ENCODE peak calls at places on chromosomes 1 and 21, in seven cellular contexts. F, A, B, E, D, Q and L are unnamed samples.
A peak's percentile ranks its signal among the peaks of the same experiment; 100 is the strongest.

GRCh38 chr1:40239626-40240025 is 8.1 kb upstream of the TMCO2 start:
- DNase-seq in F (no peak), A (no peak), B (no peak), E (no peak), D (no peak), Q (peak; percentile 29), L (no peak)

GRCh38 chr1:9246215-9246614 is 11.6 kb downstream of the H6PD start:
- DNase-seq in F (no peak), A (no peak), B (no peak), E (no peak), D (no peak), Q (no peak), L (no peak)

GRCh38 chr21:29372063-29372802 is 73.5 kb downstream of the BACH1 start:
- DNase-seq in F (peak; percentile 87), A (peak; percentile 66), B (peak; percentile 68), E (peak; percentile 57), D (peak; percentile 24), Q (peak; percentile 89), L (peak; percentile 62)

GRCh38 chr1:182889997-182890396 is 50.9 kb downstream of the DHX9 start:
- DNase-seq in F (no peak), A (no peak), B (no peak), E (no peak), D (no peak), Q (no peak), L (peak; percentile 15)

GRCh38 chr1:197841828-197842573 is 60.4 kb upstream of the C1orf53 start:
- DNase-seq in F (no peak), A (no peak), B (no peak), E (no peak), D (no peak), Q (peak; percentile 6), L (peak; percentile 75)

GRCh38 chr1:150516616-150517015 is 1.1 kb downstream of the FALEC start:
- DNase-seq in F (no peak), A (no peak), B (no peak), E (no peak), D (no peak), Q (no peak), L (no peak)

GRCh38 chr1:244280221-244280620 is 171.5 kb downstream of the ADSS2 start:
- DNase-seq in F (peak; percentile 36), A (no peak), B (no peak), E (no peak), D (no peak), Q (peak; percentile 36), L (peak; percentile 46)

GRCh38 chr1:156281281-156282142 is 1.1 kb downstream of the SMG5 start:
- DNase-seq in F (peak; percentile 44), A (peak; percentile 80), B (peak; percentile 77), E (no peak), D (no peak), Q (peak; percentile 53), L (peak; percentile 67)

GRCh38 chr1:169484683-169485426 is 889 bp downstream of the SLC19A2 start:
- DNase-seq in F (peak; percentile 57), A (peak; percentile 45), B (peak; percentile 59), E (no peak), D (no peak), Q (peak; percentile 74), L (peak; percentile 82)

GRCh38 chr1:37862330-37862729 is 2.9 kb upstream of the MTF1 start:
- DNase-seq in F (peak; percentile 90), A (no peak), B (no peak), E (no peak), D (no peak), Q (no peak), L (peak; percentile 9)

GRCh38 chr1:221141606-221142285 is 262.5 kb downstream of the HLX start:
- DNase-seq in F (no peak), A (no peak), B (peak; percentile 15), E (no peak), D (no peak), Q (no peak), L (no peak)

GRCh38 chr1:5771788-5772187 is 220.4 kb downstream of the NPHP4 start:
- DNase-seq in F (no peak), A (no peak), B (no peak), E (no peak), D (no peak), Q (no peak), L (no peak)

GRCh38 chr1:41108696-41109284 is 87.3 kb upstream of the SLFNL1 start:
- DNase-seq in F (no peak), A (no peak), B (peak; percentile 1), E (no peak), D (no peak), Q (peak; percentile 66), L (no peak)

GRCh38 chr21:30979054-30979453 is 59.2 kb downstream of the KRTAP19-8 start:
- DNase-seq in F (no peak), A (no peak), B (no peak), E (no peak), D (no peak), Q (no peak), L (no peak)

GRCh38 chr1:186308264-186309060 is 66.6 kb downstream of the TPR start:
- DNase-seq in F (no peak), A (no peak), B (no peak), E (no peak), D (no peak), Q (no peak), L (no peak)

GRCh38 chr1:186306533-186306932 is 68.5 kb downstream of the TPR start:
- DNase-seq in F (no peak), A (no peak), B (no peak), E (no peak), D (no peak), Q (no peak), L (no peak)

GRCh38 chr1:186311375-186312051 is 63.5 kb downstream of the TPR start:
- DNase-seq in F (no peak), A (no peak), B (no peak), E (no peak), D (no peak), Q (no peak), L (no peak)

GRCh38 chr1:186307445-186307844 is 67.6 kb downstream of the TPR start:
- DNase-seq in F (no peak), A (no peak), B (no peak), E (no peak), D (no peak), Q (no peak), L (no peak)

DNA sequence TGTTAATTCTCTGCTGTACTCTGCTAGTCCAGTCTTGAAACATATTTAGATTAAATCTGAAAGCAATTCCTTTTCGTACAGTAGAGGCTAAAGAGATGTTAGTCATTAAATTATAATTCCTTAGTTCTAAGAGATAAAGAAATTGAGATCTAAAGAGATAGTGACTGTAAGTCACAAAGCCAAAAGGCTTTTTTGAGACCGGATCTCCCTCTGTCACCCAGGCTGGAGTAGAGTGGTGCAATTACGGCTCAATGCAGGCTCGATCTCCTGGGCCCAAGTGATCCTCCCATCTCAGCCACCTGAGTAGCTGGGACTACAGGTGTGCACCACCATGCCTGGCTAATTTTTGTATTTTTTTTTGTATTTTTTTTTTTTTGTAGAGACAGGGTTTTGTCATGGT is 64.7 kb downstream of the TPR start:
- DNase-seq in F (no peak), A (no peak), B (no peak), E (no peak), D (no peak), Q (no peak), L (no peak)
- TF ChIP-seq CTCF in F (no peak), A (no peak), B (no peak), E (no peak), D (no peak), Q (no peak), L (no peak)

DNA sequence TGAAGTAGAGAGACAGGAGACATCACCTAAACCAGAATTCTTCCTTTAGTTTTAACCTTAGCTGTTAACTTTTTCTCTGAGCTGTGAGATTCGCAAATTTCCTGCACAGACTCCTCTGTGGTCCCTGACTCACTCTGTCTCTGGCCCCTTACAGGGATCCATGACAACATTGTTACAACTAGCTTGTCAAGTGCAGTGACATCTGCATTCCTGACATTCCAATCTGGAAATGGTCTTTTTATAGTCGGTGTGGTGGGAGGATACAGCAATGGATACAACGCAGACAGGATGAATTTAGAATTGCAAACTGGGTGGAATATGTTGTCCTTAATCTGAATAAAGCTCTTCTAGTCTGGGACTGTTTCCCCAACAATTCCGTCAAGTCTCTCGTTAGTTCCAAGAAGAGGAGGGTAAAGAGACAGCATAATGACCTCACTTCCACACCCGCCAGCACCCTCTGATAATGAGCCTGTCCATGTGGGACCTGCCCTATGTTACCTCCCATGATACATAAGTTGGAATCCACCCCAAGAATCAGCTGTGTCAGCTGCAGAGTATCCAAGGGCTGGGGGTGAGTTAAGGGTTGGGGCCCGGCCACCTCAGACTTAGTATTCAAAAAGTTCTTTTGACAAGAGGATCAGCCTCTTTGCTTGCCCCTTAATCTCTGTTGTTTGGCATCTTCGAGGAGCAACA is 49.4 kb downstream of the ILDR2 start:
- DNase-seq in F (peak; percentile 89), A (no peak), B (peak; percentile 42), E (no peak), D (no peak), Q (peak; percentile 53), L (no peak)
- TF ChIP-seq CTCF in F (no peak), A (no peak), B (no peak), E (no peak), D (no peak), Q (no peak), L (no peak)

GRCh38 chr1:94620345-94621031 is 78.9 kb upstream of the F3 start:
- DNase-seq in F (no peak), A (no peak), B (no peak), E (no peak), D (no peak), Q (no peak), L (no peak)
- TF ChIP-seq CTCF in F (no peak), A (no peak), B (no peak), E (no peak), D (no peak), Q (no peak), L (no peak)

GRCh38 chr1:31400393-31400792 is 12.6 kb upstream of the SERINC2 start:
- DNase-seq in F (no peak), A (no peak), B (peak; percentile 20), E (no peak), D (no peak), Q (peak; percentile 77), L (peak; percentile 77)

GRCh38 chr1:31394628-31395193 is 18.3 kb upstream of the SERINC2 start:
- DNase-seq in F (peak; percentile 93), A (peak; percentile 76), B (peak; percentile 70), E (peak; percentile 94), D (peak; percentile 96), Q (peak; percentile 77), L (peak; percentile 75)

GRCh38 chr1:31398246-31398645 is 14.8 kb upstream of the SERINC2 start:
- DNase-seq in F (no peak), A (no peak), B (no peak), E (no peak), D (no peak), Q (no peak), L (no peak)

GRCh38 chr1:31396633-31397351 is 16.2 kb upstream of the SERINC2 start:
- DNase-seq in F (no peak), A (no peak), B (peak; percentile 97), E (no peak), D (peak; percentile 58), Q (peak; percentile 87), L (peak; percentile 98)

DNA sequence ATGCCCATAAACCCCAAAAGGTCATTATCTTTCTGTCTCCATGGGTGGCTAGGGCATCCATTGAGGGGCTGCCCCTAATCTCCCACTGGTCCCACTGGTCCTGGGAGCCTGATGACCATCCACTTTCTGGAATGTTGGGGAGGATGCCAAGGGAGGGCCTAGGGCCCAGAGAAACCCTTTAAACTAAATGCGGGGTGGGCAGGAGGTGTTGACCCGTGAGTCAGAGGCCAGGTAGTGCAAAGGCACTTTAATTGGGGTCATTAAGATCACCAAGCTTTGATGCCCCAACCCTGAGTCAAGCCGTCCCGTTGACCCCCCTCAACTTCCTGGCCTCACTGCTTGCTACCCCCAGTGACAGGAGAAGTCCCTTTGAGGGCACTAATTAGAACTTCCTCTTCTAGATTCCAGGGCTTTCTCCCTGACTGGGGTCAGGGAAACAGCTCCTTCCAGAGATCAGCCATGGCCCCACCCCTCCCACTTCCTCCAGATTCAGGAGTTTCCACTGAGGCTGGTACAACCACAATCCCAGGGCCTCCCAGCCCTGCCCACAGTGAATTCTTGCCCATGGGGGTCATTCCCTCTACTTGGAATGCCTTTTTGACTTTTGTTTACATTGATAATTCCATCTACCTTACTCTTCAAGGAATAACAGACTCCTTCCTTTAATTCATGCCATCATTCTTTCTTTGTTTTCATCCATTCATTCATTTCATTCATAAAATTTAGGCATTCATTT is 15.5 kb upstream of the SERINC2 start:
- DNase-seq in F (no peak), A (no peak), B (peak; percentile 70), E (no peak), D (no peak), Q (no peak), L (peak; percentile 79)
- TF ChIP-seq CTCF in F (no peak), A (no peak), B (no peak), E (no peak), D (no peak), Q (no peak), L (no peak)